ENCODE peak calls at places on chromosomes 13 and 19, in six cellular contexts. U is mucosa of descending colon, C is esophagus squamous epithelium, F is epithelial cell of esophagus, W is fibroblast of lung, J is stomach. V is an unnamed sample.

GRCh38 chr19:40596608-40597328 is 4.4 kb upstream of the LTBP4 start:
- DNase-seq in U (peak; percentile 61), C (no peak), F (peak; percentile 40), W (peak; percentile 60), J (peak; percentile 76), V (peak; percentile 59)

GRCh38 chr13:32413284-32413683 is 14.6 kb downstream of the N4BP2L1 start:
- DNase-seq in U (no peak), C (no peak), F (no peak), W (no peak), J (no peak), V (no peak)

GRCh38 chr19:15251749-15252397 is 19.6 kb upstream of the EPHX3 start:
- DNase-seq in U (peak; percentile 63), C (no peak), F (peak; percentile 68), W (peak; percentile 93), J (peak; percentile 33), V (peak; percentile 96)

GRCh38 chr19:15828121-15828620 is 12.7 kb upstream of the OR10H1 start:
- DNase-seq in U (no peak), C (no peak), F (peak; percentile 17), W (no peak), J (no peak), V (no peak)

GRCh38 chr13:51230473-51231105 is 8.4 kb downstream of the FAM124A start:
- DNase-seq in U (no peak), C (no peak), F (no peak), W (peak; percentile 32), J (peak; percentile 72), V (peak; percentile 51)

GRCh38 chr19:33100894-33101644 is 20.1 kb downstream of the GPATCH1 start:
- DNase-seq in U (peak; percentile 84), C (no peak), F (peak; percentile 60), W (no peak), J (peak; percentile 68), V (no peak)

GRCh38 chr19:8174706-8175105 is 25.3 kb upstream of the FBN3 start:
- DNase-seq in U (no peak), C (no peak), F (peak; percentile 72), W (peak; percentile 75), J (no peak), V (no peak)

GRCh38 chr13:42215578-42216421 is 56.2 kb upstream of the AKAP11 start:
- DNase-seq in U (no peak), C (no peak), F (peak; percentile 34), W (peak; percentile 34), J (no peak), V (peak; percentile 60)

GRCh38 chr19:2251577-2252480 is 2.7 kb downstream of the AMH start:
- DNase-seq in U (no peak), C (no peak), F (no peak), W (peak; percentile 25), J (no peak), V (no peak)

GRCh38 chr19:12940897-12941296 is 2.5 kb downstream of the CALR start:
- DNase-seq in U (no peak), C (no peak), F (no peak), W (no peak), J (no peak), V (no peak)

GRCh38 chr13:31121327-31122140 is 40.2 kb downstream of the HSPH1 start:
- DNase-seq in U (no peak), C (no peak), F (no peak), W (no peak), J (no peak), V (no peak)

GRCh38 chr13:20114066-20114465 is 46.8 kb downstream of the GJA3 start:
- DNase-seq in U (no peak), C (no peak), F (no peak), W (no peak), J (no peak), V (no peak)

GRCh38 chr13:99542788-99543406 is 41.6 kb downstream of the TM9SF2 start:
- DNase-seq in U (no peak), C (peak; percentile 4), F (no peak), W (no peak), J (no peak), V (no peak)

GRCh38 chr13:32153056-32153455 is 121.5 kb downstream of the FRY start:
- DNase-seq in U (no peak), C (no peak), F (peak; percentile 70), W (peak; percentile 80), J (no peak), V (peak; percentile 83)

GRCh38 chr13:112525306-112525945 is 62.5 kb downstream of the TUBGCP3 start:
- DNase-seq in U (no peak), C (no peak), F (peak; percentile 32), W (no peak), J (no peak), V (no peak)

GRCh38 chr19:38850976-38851621 is 1.3 kb upstream of the HNRNPL start:
- DNase-seq in U (peak; percentile 68), C (no peak), F (no peak), W (no peak), J (no peak), V (no peak)

GRCh38 chr19:9523885-9524474 is 14.5 kb downstream of the ZNF426 start:
- DNase-seq in U (no peak), C (no peak), F (no peak), W (peak; percentile 10), J (no peak), V (peak; percentile 15)

GRCh38 chr13:44211753-44212152 is 161.9 kb upstream of the SERP2 start:
- DNase-seq in U (no peak), C (no peak), F (no peak), W (no peak), J (no peak), V (no peak)

GRCh38 chr19:40523322-40524047 is 53.2 kb upstream of the SHKBP1 start:
- DNase-seq in U (peak; percentile 87), C (no peak), F (peak; percentile 72), W (peak; percentile 37), J (peak; percentile 80), V (peak; percentile 31)

GRCh38 chr19:14440049-14440448 is 6.9 kb downstream of the PKN1 start:
- DNase-seq in U (peak; percentile 80), C (peak; percentile 61), F (no peak), W (no peak), J (peak; percentile 72), V (no peak)

GRCh38 chr13:112809332-112810310 is 119.8 kb downstream of the ATP11A start:
- DNase-seq in U (no peak), C (no peak), F (no peak), W (no peak), J (no peak), V (no peak)

GRCh38 chr13:25248071-25248470 is 39.2 kb downstream of the MTMR6 start:
- DNase-seq in U (no peak), C (no peak), F (no peak), W (no peak), J (no peak), V (no peak)

GRCh38 chr13:25247345-25247744 is 39.9 kb downstream of the MTMR6 start:
- DNase-seq in U (no peak), C (no peak), F (no peak), W (no peak), J (no peak), V (no peak)

GRCh38 chr13:25252770-25253169 is 34.5 kb downstream of the MTMR6 start:
- DNase-seq in U (no peak), C (no peak), F (no peak), W (no peak), J (no peak), V (no peak)

GRCh38 chr13:25252229-25252628 is 35.1 kb downstream of the MTMR6 start:
- DNase-seq in U (no peak), C (no peak), F (no peak), W (no peak), J (no peak), V (no peak)

GRCh38 chr13:25249001-25249543 is 38.2 kb downstream of the MTMR6 start:
- DNase-seq in U (no peak), C (no peak), F (peak; percentile 38), W (peak; percentile 40), J (no peak), V (peak; percentile 49)
- TF ChIP-seq CTCF in U (no peak), C (no peak), F (peak; percentile 49), W (peak; percentile 54), J (no peak), V (peak; percentile 58)

DNA sequence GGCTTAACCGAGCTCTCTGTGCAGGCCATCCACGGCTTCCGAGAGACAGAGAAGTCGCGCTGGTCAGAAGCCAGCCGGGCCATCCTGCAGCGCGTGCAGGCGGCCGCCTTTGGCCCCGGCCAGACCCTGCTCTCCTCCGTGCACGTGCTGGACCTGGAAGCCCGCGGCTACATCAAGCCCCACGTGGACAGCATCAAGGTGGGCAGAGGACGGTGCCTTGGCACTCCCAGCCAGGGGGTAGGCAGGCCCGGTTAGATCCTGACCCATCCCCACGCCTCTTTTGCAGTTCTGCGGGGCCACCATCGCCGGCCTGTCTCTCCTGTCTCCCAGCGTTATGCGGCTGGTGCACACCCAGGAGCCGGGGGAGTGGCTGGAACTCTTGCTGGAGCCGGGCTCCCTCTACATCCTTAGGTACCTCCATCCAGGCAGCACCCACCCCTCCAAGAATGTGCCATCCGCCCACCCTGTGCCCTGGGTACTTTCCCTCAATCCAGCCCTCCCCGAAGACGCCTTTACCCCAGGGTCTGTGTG is 1.5 kb downstream of the PSPN start:
- DNase-seq in U (peak; percentile 53), C (no peak), F (no peak), W (no peak), J (no peak), V (no peak)
- H3K4me3 ChIP-seq in U (no peak overlapping the region), C (no peak overlapping the region), F (peak overlapping the region; percentile 54), W (no peak overlapping the region), J (no peak overlapping the region), V (peak overlapping the region; percentile 52)

GRCh38 chr19:30883071-30883470 is 466.2 kb downstream of the TSHZ3 start:
- DNase-seq in U (no peak), C (no peak), F (no peak), W (no peak), J (no peak), V (no peak)

GRCh38 chr19:30887042-30887441 is 462.2 kb downstream of the TSHZ3 start:
- DNase-seq in U (no peak), C (no peak), F (no peak), W (no peak), J (no peak), V (no peak)

GRCh38 chr19:30884146-30884812 is 465.0 kb downstream of the TSHZ3 start:
- DNase-seq in U (no peak), C (no peak), F (no peak), W (no peak), J (no peak), V (no peak)

GRCh38 chr19:30890033-30890432 is 459.2 kb downstream of the TSHZ3 start:
- DNase-seq in U (no peak), C (no peak), F (no peak), W (no peak), J (no peak), V (no peak)

GRCh38 chr19:30888937-30889336 is 460.3 kb downstream of the TSHZ3 start:
- DNase-seq in U (no peak), C (no peak), F (no peak), W (no peak), J (no peak), V (no peak)
- TF ChIP-seq CTCF in U (no peak), C (no peak), F (no peak), W (no peak), J (no peak), V (no peak)

GRCh38 chr19:17266026-17266425 is 1.2 kb upstream of the BABAM1 start:
- DNase-seq in U (no peak), C (no peak), F (no peak), W (no peak), J (no peak), V (no peak)

GRCh38 chr19:17263712-17264640 is 569 bp downstream of the USHBP1 start:
- DNase-seq in U (no peak), C (no peak), F (no peak), W (no peak), J (no peak), V (no peak)

GRCh38 chr19:17266589-17266974 is 661 bp upstream of the BABAM1 start:
- DNase-seq in U (no peak), C (no peak), F (no peak), W (no peak), J (no peak), V (no peak)

GRCh38 chr19:17262557-17262956 is 2.0 kb downstream of the USHBP1 start:
- DNase-seq in U (no peak), C (no peak), F (no peak), W (no peak), J (no peak), V (no peak)

GRCh38 chr19:17264641-17264979 is at the start of gene USHBP1:
- DNase-seq in U (no peak), C (no peak), F (no peak), W (no peak), J (no peak), V (no peak)
- H3K4me3 ChIP-seq in U (no peak within 1 kb of the TSS), C (peak within 1 kb of the TSS; percentile 40), F (no peak within 1 kb of the TSS), W (no peak within 1 kb of the TSS), J (peak within 1 kb of the TSS; percentile 22), V (no peak within 1 kb of the TSS)